ENCODE peak calls at places on chromosomes 1 and 21, in eight cellular contexts. T is cardiac muscle cell; P is AG20443; W is activated CD8-positive, alpha-beta memory T cell treated with anti-CD3 and anti-CD28 coated beads for 1 hour; N is lung microvascular endothelial cell; V is stimulated activated CD4-positive, alpha-beta T cell treated with anti-CD3 and anti-CD28 coated beads, Interleukin-2, amount 100 ng/mL, for 24 hours; Q is left lung; C is astrocyte of the cerebellum. M is an unnamed sample.

GRCh38 chr1:167489581-167490340 is 28.6 kb downstream of the CD247 start:
- DNase-seq in P (no peak), N (no peak), T (peak; percentile 26), C (no peak), Q (no peak), W (peak; percentile 46), V (peak; percentile 56), M (no peak)

GRCh38 chr21:16605588-16605987 is 875.8 kb downstream of the USP25 start:
- DNase-seq in T (peak; percentile 28), V (no peak), C (no peak), Q (no peak), P (no peak), W (no peak), N (no peak), M (no peak)

GRCh38 chr1:10514490-10515235 is 39.9 kb downstream of the PEX14 start:
- DNase-seq in P (peak; percentile 45), C (no peak), V (no peak), T (peak; percentile 59), W (no peak), N (peak; percentile 45), Q (no peak), M (no peak)

GRCh38 chr1:233796146-233796798 is 108.2 kb upstream of the SLC35F3 start:
- DNase-seq in C (no peak), T (no peak), Q (no peak), N (no peak), W (no peak), P (no peak), V (no peak), M (no peak)

GRCh38 chr21:41369105-41369914 is 7.5 kb downstream of the MX2 start:
- DNase-seq in T (peak; percentile 58), V (peak; percentile 34), N (no peak), C (no peak), Q (no peak), W (no peak), P (no peak), M (no peak)

GRCh38 chr1:160708821-160709220 is 2.8 kb downstream of the CD48 start:
- DNase-seq in N (no peak), T (no peak), C (no peak), W (no peak), P (no peak), V (no peak), Q (no peak), M (no peak)

GRCh38 chr21:42463861-42464515 is 32.0 kb downstream of the RSPH1 start:
- DNase-seq in Q (no peak), V (peak; percentile 64), W (peak; percentile 66), N (peak; percentile 83), C (no peak), T (no peak), P (no peak), M (no peak)

GRCh38 chr1:2189459-2190425 is 4.8 kb downstream of the FAAP20 start:
- DNase-seq in C (peak; percentile 80), V (peak; percentile 87), T (peak; percentile 88), N (peak; percentile 96), W (peak; percentile 84), Q (peak; percentile 99), P (peak; percentile 96), M (peak; percentile 100)

GRCh38 chr1:68528243-68528642 is 31.4 kb upstream of the DEPDC1 start:
- DNase-seq in Q (no peak), N (no peak), T (no peak), P (no peak), C (no peak), W (no peak), V (no peak), M (no peak)

GRCh38 chr1:152745289-152745704 is 12.5 kb upstream of the KPRP start:
- DNase-seq in P (no peak), C (no peak), V (no peak), W (no peak), Q (no peak), T (no peak), N (peak; percentile 54), M (no peak)

GRCh38 chr1:233326995-233327937 is at the start of gene MAP3K21:
- DNase-seq in V (peak; percentile 83), W (peak; percentile 60), C (no peak), P (peak; percentile 39), T (peak; percentile 87), N (peak; percentile 8), Q (peak; percentile 97), M (peak; percentile 59)

GRCh38 chr1:213385806-213386324 is 334.8 kb downstream of the RPS6KC1 start:
- DNase-seq in N (no peak), Q (no peak), P (no peak), V (no peak), T (no peak), W (no peak), C (no peak), M (no peak)

GRCh38 chr1:31705080-31705866 is 1.5 kb upstream of the COL16A1 start:
- DNase-seq in W (peak; percentile 16), T (peak; percentile 51), P (peak; percentile 67), N (peak; percentile 27), Q (no peak), C (no peak), V (peak; percentile 63), M (peak; percentile 89)

GRCh38 chr21:38958940-38959685 is 153.4 kb downstream of the ETS2 start:
- DNase-seq in N (no peak), Q (no peak), P (peak; percentile 71), W (no peak), C (no peak), V (no peak), T (no peak), M (peak; percentile 89)

GRCh38 chr1:9551984-9552383 is 12.7 kb downstream of the SLC25A33 start:
- DNase-seq in C (no peak), T (no peak), N (no peak), P (no peak), Q (no peak), V (no peak), W (no peak), M (no peak)

GRCh38 chr1:74857676-74858075 is 124.7 kb downstream of the TYW3 start:
- DNase-seq in Q (no peak), T (no peak), V (no peak), N (no peak), P (no peak), W (no peak), C (no peak), M (no peak)

M was measured in osteoblast.